ENCODE peak calls at places on chromosomes 5 and 9, in six cellular contexts. B is IMR-90, R is H1, O is sigmoid colon, F is left ventricle myocardium inferior, X is lung. K is an unnamed sample. For H3K4me1, the result is how much of the 10 kb centered on the place peaks cover.

GRCh38 chr5:90809695-90810094 is 251.1 kb downstream of the ADGRV1 start:
- DNase-seq in O (no peak), R (no peak), X (no peak), F (no peak), B (no peak), K (no peak)

GRCh38 chr5:147466581-147466980 is 43.3 kb downstream of the DPYSL3 start:
- DNase-seq in X (no peak), B (no peak), R (no peak), F (no peak), O (no peak), K (no peak)

GRCh38 chr9:127245637-127246164 is 18.9 kb upstream of the GARNL3 start:
- DNase-seq in O (no peak), R (no peak), X (no peak), B (no peak), F (no peak), K (no peak)

GRCh38 chr5:100761192-100761591 is 141.9 kb downstream of the ST8SIA4 start:
- DNase-seq in X (no peak), F (no peak), R (no peak), O (no peak), B (peak), K (no peak)

GRCh38 chr5:111280282-111280901 is 56.2 kb downstream of the CAMK4 start:
- DNase-seq in X (no peak), B (no peak), F (no peak), R (no peak), O (no peak), K (no peak)

GRCh38 chr5:62093981-62094380 is 212.0 kb upstream of the KIF2A start:
- DNase-seq in F (no peak), R (no peak), X (peak), O (no peak), B (peak), K (no peak)

GRCh38 chr9:119639287-119639955 is 270.2 kb upstream of the BRINP1 start:
- DNase-seq in R (no peak), B (no peak), O (no peak), F (no peak), X (no peak), K (peak)

GRCh38 chr9:15642369-15642962 is 89.6 kb downstream of the CCDC171 start:
- DNase-seq in X (no peak), B (peak), F (no peak), O (no peak), R (no peak), K (peak)

GRCh38 chr9:128365525-128365924 is 5.6 kb upstream of the URM1 start:
- DNase-seq in F (no peak), B (no peak), O (no peak), X (no peak), R (no peak), K (no peak)

GRCh38 chr5:10286552-10287227 is 21.0 kb downstream of the CMBL start:
- DNase-seq in B (peak), O (peak), F (peak), X (no peak), R (no peak), K (no peak)

GRCh38 chr5:59042201-59042600 is 459.3 kb downstream of the RAB3C start:
- DNase-seq in B (peak), R (no peak), X (no peak), O (no peak), F (no peak), K (no peak)

GRCh38 chr9:35859310-35859994 is 10.7 kb downstream of the OR13J1 start:
- DNase-seq in F (no peak), O (peak), R (no peak), B (peak), X (peak), K (no peak)

DNA sequence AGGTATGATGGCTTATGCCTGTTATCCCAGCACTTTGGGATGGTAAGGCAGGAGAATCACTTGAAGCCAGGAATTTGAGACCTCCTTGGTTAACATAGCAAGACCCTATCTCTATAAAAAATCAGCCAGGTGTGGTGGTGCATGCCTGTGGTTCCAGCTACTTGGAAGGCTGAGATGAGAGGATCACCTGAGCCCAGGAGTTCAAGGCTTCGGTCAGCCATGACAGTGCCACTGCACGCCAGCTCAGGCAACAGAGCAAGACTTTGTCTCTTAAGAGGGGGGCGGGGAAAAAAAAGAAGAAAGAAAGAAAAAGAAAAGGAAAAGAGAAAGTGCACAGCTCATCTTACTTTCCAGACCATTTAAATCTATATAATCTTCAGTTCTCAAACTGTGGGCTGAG is 1233.0 kb upstream of the WWC1 start:
- DNase-seq in B (no peak), O (no peak), F (no peak), X (no peak), R (no peak), K (no peak)
- H3K4me1 ChIP-seq in B (under half), O (under half), F (under half), X (under half), R (under half), K (under half)

GRCh38 chr5:73900566-73900965 is 274.6 kb downstream of the ARHGEF28 start:
- DNase-seq in O (no peak), F (no peak), X (no peak), R (no peak), B (no peak), K (no peak)

GRCh38 chr5:73901045-73901444 is 275.0 kb downstream of the ARHGEF28 start:
- DNase-seq in X (no peak), R (no peak), O (no peak), B (peak), F (peak), K (peak)

GRCh38 chr5:73902327-73903051 is 276.5 kb downstream of the ARHGEF28 start:
- DNase-seq in O (no peak), B (peak), F (no peak), R (peak), X (no peak), K (peak)

GRCh38 chr5:73899916-73900315 is 273.9 kb downstream of the ARHGEF28 start:
- DNase-seq in F (no peak), B (no peak), X (no peak), R (no peak), O (no peak), K (no peak)

DNA sequence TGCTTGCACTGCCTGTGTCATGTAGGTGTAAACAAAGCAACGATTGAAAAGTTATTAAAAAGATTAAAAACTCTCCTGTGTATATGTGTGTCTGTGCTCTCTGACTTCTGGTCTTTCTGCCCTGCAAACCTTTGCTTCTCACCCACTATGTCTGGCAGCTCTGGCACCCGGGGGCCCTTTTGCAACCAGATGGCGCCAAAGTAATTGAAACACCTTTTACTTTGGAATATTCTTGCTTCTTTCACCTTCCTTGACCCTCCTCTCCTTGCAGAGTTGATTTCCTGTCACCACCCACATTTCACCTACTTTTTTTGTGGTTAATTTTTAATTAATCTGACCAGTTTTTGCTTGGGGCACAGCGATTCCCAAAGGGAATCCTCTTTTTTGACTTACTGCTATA is 275.5 kb downstream of the ARHGEF28 start:
- DNase-seq in B (no peak), F (no peak), R (no peak), X (no peak), O (no peak), K (no peak)
- TF ChIP-seq CTCF in B (peak), F (no peak), R (no peak), X (no peak), O (no peak), K (peak)

GRCh38 chr9:136049451-136050265 is 45.4 kb downstream of the NACC2 start:
- DNase-seq in O (peak), X (no peak), F (no peak), R (no peak), B (no peak), K (no peak)
- H3K4me1 ChIP-seq in O (half or more), X (under half), F (half or more), R (under half), B (under half), K (under half)

GRCh38 chr5:137831526-137831925 is 36.1 kb upstream of the MYOT start:
- DNase-seq in X (no peak), R (no peak), O (no peak), F (no peak), B (no peak), K (no peak)
- TF ChIP-seq CTCF in X (no peak), R (no peak), O (no peak), F (peak), B (no peak), K (peak)

GRCh38 chr9:129701054-129701453 is 35.6 kb downstream of the PRRX2 start:
- DNase-seq in X (no peak), R (no peak), F (no peak), O (no peak), B (no peak), K (no peak)

GRCh38 chr9:129703121-129703520 is 37.7 kb downstream of the PRRX2 start:
- DNase-seq in B (no peak), O (no peak), F (no peak), R (no peak), X (no peak), K (no peak)

GRCh38 chr9:129703667-129704355 is 38.4 kb downstream of the PRRX2 start:
- DNase-seq in R (no peak), B (no peak), X (no peak), F (no peak), O (peak), K (no peak)

GRCh38 chr9:129702563-129702962 is 37.1 kb downstream of the PRRX2 start:
- DNase-seq in R (no peak), O (no peak), F (no peak), X (peak), B (peak), K (peak)

GRCh38 chr9:129701549-129701948 is 36.1 kb downstream of the PRRX2 start:
- DNase-seq in O (no peak), B (peak), R (no peak), F (no peak), X (no peak), K (no peak)
- H3K4me1 ChIP-seq in O (under half), B (under half), R (under half), F (under half), X (under half), K (under half)

DNA sequence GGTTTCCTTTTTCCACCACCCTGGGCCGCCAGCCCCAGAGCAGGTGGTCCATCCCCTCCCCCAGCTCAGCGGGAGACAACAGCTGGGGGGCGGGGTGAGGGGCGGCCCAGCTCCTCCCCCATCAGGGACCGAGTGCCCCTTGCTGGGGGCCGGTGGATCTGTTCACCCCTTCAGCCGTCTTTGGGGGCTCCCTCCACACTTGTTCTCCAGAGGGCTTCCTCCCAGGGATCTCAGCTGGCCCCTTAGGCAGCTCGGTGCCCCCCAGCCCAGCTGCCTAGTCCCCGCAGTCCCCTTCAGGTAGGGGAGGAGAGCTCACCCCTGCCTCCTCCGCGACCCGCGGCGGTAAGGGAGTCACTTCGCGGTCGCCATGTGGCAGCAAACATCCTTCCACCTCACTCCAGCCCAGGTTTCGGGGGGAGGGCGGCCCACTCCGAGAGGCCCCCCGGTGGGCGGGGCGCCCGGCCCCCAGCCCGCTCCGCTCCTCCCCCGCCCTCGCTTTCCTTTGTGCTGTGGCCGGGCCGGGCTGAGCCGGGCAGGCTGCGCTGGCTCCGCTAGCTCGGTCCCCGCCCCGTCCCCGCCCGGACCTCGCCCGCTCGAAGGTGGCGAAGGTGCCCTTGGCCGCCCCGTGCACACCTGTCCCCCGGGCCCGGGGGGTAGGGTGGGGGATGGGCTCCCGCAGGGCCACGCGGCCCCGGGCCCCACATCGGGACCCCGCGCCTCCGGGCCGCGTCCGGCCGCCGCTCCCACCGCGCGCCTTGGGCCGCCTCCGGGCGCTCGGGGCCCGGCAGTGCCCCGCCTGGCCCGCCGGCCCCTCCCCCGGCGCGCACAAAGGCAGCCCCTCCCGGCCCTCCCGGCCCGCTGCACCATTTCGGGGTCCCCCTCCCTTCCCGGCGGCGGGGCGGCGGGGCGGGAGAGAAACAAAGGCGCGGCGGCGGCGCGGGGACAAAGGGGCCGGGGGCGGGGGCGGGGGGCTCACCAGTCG is 683 bp downstream of the DBN1 start:
- DNase-seq in R (no peak), O (peak), B (no peak), X (no peak), F (no peak), K (no peak)
- TF ChIP-seq CTCF in R (no peak), O (no peak), B (no peak), X (no peak), F (no peak), K (no peak)

DNA sequence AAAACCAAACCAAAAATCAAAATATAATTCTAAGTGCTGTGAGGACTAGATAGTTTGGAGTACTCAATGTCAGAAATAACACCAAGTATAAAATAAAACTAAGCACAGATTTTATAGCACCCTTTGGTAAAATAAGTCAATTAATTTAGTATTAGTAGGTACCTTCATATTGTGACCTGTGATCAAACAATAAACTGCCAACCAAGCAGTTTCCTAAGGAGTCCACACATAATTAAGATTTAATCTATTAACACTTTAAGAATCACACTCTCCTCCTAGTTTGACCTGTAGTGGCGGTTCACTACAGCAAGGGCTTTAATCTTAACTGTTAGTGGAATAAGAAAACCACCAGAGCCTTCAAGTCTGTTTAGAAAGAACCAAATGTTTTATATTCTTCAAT is 2.8 kb downstream of the HNRNPK start:
- DNase-seq in X (no peak), F (no peak), O (no peak), B (no peak), R (no peak), K (no peak)
- H3K4me1 ChIP-seq in X (under half), F (half or more), O (under half), B (under half), R (under half), K (under half)

GRCh38 chr5:154459015-154459414 is 13.2 kb downstream of the SAP30L start:
- DNase-seq in B (no peak), F (no peak), O (no peak), X (no peak), R (no peak), K (no peak)

GRCh38 chr5:154460172-154460571 is 14.4 kb downstream of the SAP30L start:
- DNase-seq in F (no peak), R (no peak), O (no peak), X (no peak), B (no peak), K (no peak)

GRCh38 chr5:154465169-154465568 is 12.9 kb downstream of the HAND1 start:
- DNase-seq in X (no peak), R (no peak), O (no peak), F (no peak), B (peak), K (no peak)

GRCh38 chr5:154464435-154464834 is 13.6 kb downstream of the HAND1 start:
- DNase-seq in O (no peak), X (no peak), R (no peak), B (no peak), F (no peak), K (no peak)

GRCh38 chr5:154461531-154461930 is 15.7 kb downstream of the SAP30L start:
- DNase-seq in X (no peak), O (no peak), F (no peak), B (peak), R (no peak), K (no peak)
- TF ChIP-seq CTCF in X (no peak), O (no peak), F (peak), B (peak), R (peak), K (peak)

GRCh38 chr9:77834898-77835505 is 186.9 kb upstream of the GNA14 start:
- DNase-seq in F (no peak), R (no peak), B (no peak), X (no peak), O (no peak), K (no peak)

GRCh38 chr9:77843088-77843985 is 188.3 kb downstream of the GNAQ start:
- DNase-seq in X (no peak), O (no peak), B (no peak), F (no peak), R (no peak), K (no peak)

GRCh38 chr9:77839459-77840140 is 191.5 kb upstream of the GNA14 start:
- DNase-seq in R (no peak), B (peak), F (no peak), O (no peak), X (no peak), K (no peak)

GRCh38 chr9:77841739-77842386 is 189.7 kb downstream of the GNAQ start:
- DNase-seq in O (no peak), B (no peak), X (no peak), F (no peak), R (no peak), K (peak)

DNA sequence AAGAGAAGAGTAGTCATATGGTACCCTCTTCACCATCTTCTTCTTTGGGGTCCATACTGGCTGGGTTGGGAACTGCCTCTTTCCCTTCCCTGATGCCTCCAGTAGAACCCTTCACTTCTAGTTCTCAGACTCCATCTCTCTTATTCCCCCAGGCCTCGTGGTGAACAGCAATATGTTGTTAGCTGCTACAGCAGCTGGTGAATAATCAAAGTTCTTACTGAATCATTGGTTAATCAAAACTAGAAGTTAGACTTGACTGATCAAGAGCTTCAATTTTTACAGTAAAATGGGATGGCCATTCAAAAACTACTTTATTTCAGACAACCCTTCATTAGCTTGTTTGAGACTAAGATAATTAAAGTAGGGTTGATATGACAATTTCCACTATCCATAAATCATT is 190.9 kb upstream of the GNA14 start:
- DNase-seq in F (no peak), R (no peak), O (no peak), X (no peak), B (no peak), K (no peak)
- H3K4me1 ChIP-seq in F (under half), R (under half), O (under half), X (under half), B (under half), K (under half)

GRCh38 chr9:120914953-120915352 is 11.6 kb downstream of the TRAF1 start:
- DNase-seq in X (no peak), O (no peak), F (no peak), B (peak), R (no peak), K (peak)

GRCh38 chr9:120915854-120916495 is 10.6 kb downstream of the TRAF1 start:
- DNase-seq in B (no peak), X (no peak), O (no peak), R (no peak), F (no peak), K (no peak)

GRCh38 chr9:120917989-120918630 is 8.5 kb downstream of the TRAF1 start:
- DNase-seq in O (no peak), R (no peak), B (no peak), X (no peak), F (peak), K (no peak)

GRCh38 chr9:120917285-120917684 is 9.3 kb downstream of the TRAF1 start:
- DNase-seq in O (no peak), F (no peak), R (no peak), B (no peak), X (no peak), K (no peak)

GRCh38 chr9:120916573-120916972 is 10.0 kb downstream of the TRAF1 start:
- DNase-seq in R (no peak), B (peak), O (peak), X (no peak), F (peak), K (no peak)
- TF ChIP-seq CTCF in R (peak), B (peak), O (no peak), X (no peak), F (peak), K (peak)